ENCODE peak calls at places on chromosome 3, in six cellular contexts. D, Z, M, X, A and T are unnamed samples.

GRCh38 chr3:143951351-143951971 is 20.2 kb upstream of the DIPK2A start:
- DNase-seq in D (no peak), Z (no peak), M (peak; percentile 26), X (no peak), A (peak; percentile 34), T (no peak)

GRCh38 chr3:181725830-181726229 is 14.1 kb downstream of the SOX2 start:
- DNase-seq in D (no peak), Z (no peak), M (no peak), X (no peak), A (no peak), T (no peak)

GRCh38 chr3:47984089-47984759 is 32.0 kb downstream of the MAP4 start:
- DNase-seq in D (no peak), Z (no peak), M (peak; percentile 42), X (no peak), A (no peak), T (no peak)

GRCh38 chr3:81245043-81245442 is 516.4 kb downstream of the GBE1 start:
- DNase-seq in D (no peak), Z (no peak), M (no peak), X (no peak), A (no peak), T (no peak)

GRCh38 chr3:34547297-34547920 is 749.0 kb downstream of the PDCD6IP start:
- DNase-seq in D (no peak), Z (no peak), M (no peak), X (no peak), A (no peak), T (no peak)

GRCh38 chr3:150269526-150269925 is 138.6 kb upstream of the TSC22D2 start:
- DNase-seq in D (no peak), Z (no peak), M (no peak), X (no peak), A (no peak), T (no peak)

GRCh38 chr3:162376761-162377160 is 880.2 kb downstream of the OTOL1 start:
- DNase-seq in D (no peak), Z (no peak), M (no peak), X (no peak), A (no peak), T (no peak)

GRCh38 chr3:64266065-64266874 is 41.0 kb upstream of the PRICKLE2 start:
- DNase-seq in D (no peak), Z (no peak), M (no peak), X (no peak), A (peak; percentile 3), T (no peak)

GRCh38 chr3:123584284-123584987 is 417 bp downstream of the HACD2 start:
- DNase-seq in D (peak; percentile 53), Z (no peak), M (no peak), X (peak; percentile 58), A (no peak), T (no peak)

GRCh38 chr3:76651784-76652183 is 388.1 kb upstream of the ROBO2 start:
- DNase-seq in D (no peak), Z (no peak), M (no peak), X (no peak), A (no peak), T (no peak)

GRCh38 chr3:142105991-142106390 is 43.4 kb downstream of the TFDP2 start:
- DNase-seq in D (no peak), Z (no peak), M (no peak), X (no peak), A (no peak), T (no peak)

GRCh38 chr3:12300137-12300536 is 11.3 kb downstream of the PPARG start:
- DNase-seq in D (no peak), Z (no peak), M (peak; percentile 70), X (no peak), A (no peak), T (no peak)

GRCh38 chr3:184234224-184234623 is 4.8 kb downstream of the VWA5B2 start:
- DNase-seq in D (peak; percentile 84), Z (no peak), M (peak; percentile 85), X (peak; percentile 71), A (peak; percentile 25), T (no peak)

GRCh38 chr3:115855911-115856310 is 232.6 kb downstream of the GAP43 start:
- DNase-seq in D (no peak), Z (no peak), M (no peak), X (no peak), A (no peak), T (no peak)

GRCh38 chr3:194661946-194662345 is 10.0 kb downstream of the LSG1 start:
- DNase-seq in D (no peak), Z (no peak), M (no peak), X (no peak), A (no peak), T (no peak)

GRCh38 chr3:194773216-194773615 is 87.5 kb downstream of the FAM43A start:
- DNase-seq in D (no peak), Z (no peak), M (no peak), X (no peak), A (no peak), T (no peak)

GRCh38 chr3:127652246-127652995 is 20.3 kb upstream of the ABTB1 start:
- DNase-seq in D (peak; percentile 58), Z (no peak), M (peak; percentile 41), X (no peak), A (peak; percentile 37), T (peak; percentile 61)

GRCh38 chr3:158683216-158683975 is 10.9 kb upstream of the LXN start:
- DNase-seq in D (no peak), Z (no peak), M (no peak), X (no peak), A (no peak), T (no peak)

GRCh38 chr3:177977381-177978158 is 558.7 kb upstream of the KCNMB2 start:
- DNase-seq in D (no peak), Z (no peak), M (peak; percentile 18), X (no peak), A (no peak), T (no peak)

GRCh38 chr3:47299396-47300318 is 16.9 kb downstream of the KLHL18 start:
- DNase-seq in D (no peak), Z (no peak), M (no peak), X (no peak), A (peak; percentile 20), T (no peak)

GRCh38 chr3:101829066-101829830 is 20.1 kb upstream of the NFKBIZ start:
- DNase-seq in D (peak; percentile 67), Z (no peak), M (no peak), X (no peak), A (no peak), T (no peak)

GRCh38 chr3:152621006-152621868 is 213.7 kb upstream of the P2RY1 start:
- DNase-seq in D (no peak), Z (no peak), M (no peak), X (no peak), A (no peak), T (no peak)

GRCh38 chr3:38038447-38038911 is 529 bp upstream of the DLEC1 start:
- DNase-seq in D (no peak), Z (no peak), M (no peak), X (no peak), A (no peak), T (no peak)

GRCh38 chr3:99949956-99950670 is 132.5 kb downstream of the CMSS1 start:
- DNase-seq in D (no peak), Z (no peak), M (no peak), X (no peak), A (no peak), T (no peak)

GRCh38 chr3:41223691-41224090 is 24.4 kb downstream of the CTNNB1 start:
- DNase-seq in D (no peak), Z (no peak), M (no peak), X (no peak), A (no peak), T (no peak)

GRCh38 chr3:66620185-66620803 is 119.5 kb upstream of the LRIG1 start:
- DNase-seq in D (no peak), Z (no peak), M (no peak), X (no peak), A (no peak), T (no peak)

GRCh38 chr3:188524057-188524456 is 370.1 kb downstream of the LPP start:
- DNase-seq in D (no peak), Z (no peak), M (no peak), X (no peak), A (no peak), T (no peak)

DNA sequence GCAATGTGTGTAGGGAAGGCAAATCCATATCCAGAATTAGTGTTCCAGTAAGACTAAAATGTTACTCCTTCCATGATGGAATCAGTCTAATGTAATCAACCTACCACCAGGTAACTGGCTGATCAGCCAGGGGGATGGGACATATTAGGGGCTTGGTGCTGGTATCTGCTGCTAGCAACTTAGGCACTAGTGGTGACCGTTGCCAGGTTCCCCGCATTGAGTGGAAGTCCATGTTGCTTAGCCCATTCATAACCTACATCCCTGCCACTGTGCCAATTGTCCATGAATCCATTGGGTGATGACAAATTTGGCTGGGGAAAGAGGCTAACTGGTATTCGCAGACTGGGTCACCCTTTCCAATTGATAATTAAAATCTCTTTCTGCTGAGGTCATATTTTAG is 212.2 kb upstream of the ROBO1 start:
- DNase-seq in D (no peak), Z (no peak), M (no peak), X (no peak), A (no peak), T (no peak)
- TF ChIP-seq POLR2AphosphoS5 in D (no peak), Z (no peak), M (no peak), X (no peak), A (no peak), T (no peak)

DNA sequence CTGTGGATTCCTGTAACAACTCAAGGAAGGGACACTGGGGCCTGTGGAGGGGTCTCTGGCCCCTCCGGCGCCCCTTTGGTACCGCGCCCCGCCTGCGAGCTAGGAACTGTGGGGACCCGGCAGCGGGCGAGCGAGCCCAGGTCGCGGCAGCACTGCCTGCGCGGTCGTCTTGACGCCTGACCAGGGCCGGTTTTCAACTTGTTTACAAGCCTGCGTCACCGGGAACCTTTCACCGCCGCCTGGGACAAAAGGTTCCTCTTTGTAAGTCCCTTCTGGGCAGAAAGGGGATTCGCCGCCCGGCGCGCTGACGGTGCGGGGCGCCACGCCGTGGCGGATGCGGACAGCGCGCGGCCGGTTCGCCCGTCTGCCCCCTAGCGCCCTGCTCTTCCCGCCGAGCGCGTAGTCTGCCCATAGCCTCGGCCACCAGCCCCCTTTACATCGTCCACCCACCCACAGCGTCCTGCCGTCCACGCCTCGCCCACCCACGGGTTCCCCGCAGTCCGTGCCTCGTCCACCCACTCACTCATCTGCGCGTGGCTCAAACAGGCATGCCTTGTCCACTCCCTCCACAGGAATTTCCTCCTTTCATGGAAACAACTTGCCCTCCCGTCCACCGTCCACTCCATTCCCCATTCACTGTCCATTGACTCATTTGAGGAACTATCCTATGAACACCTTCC is 5.5 kb upstream of the CFAP100 start:
- DNase-seq in D (peak; percentile 98), Z (no peak), M (peak; percentile 72), X (peak; percentile 87), A (peak; percentile 93), T (peak; percentile 73)
- TF ChIP-seq POLR2AphosphoS5 in D (peak; percentile 81), Z (no peak), M (no peak), X (no peak), A (no peak), T (no peak)

DNA sequence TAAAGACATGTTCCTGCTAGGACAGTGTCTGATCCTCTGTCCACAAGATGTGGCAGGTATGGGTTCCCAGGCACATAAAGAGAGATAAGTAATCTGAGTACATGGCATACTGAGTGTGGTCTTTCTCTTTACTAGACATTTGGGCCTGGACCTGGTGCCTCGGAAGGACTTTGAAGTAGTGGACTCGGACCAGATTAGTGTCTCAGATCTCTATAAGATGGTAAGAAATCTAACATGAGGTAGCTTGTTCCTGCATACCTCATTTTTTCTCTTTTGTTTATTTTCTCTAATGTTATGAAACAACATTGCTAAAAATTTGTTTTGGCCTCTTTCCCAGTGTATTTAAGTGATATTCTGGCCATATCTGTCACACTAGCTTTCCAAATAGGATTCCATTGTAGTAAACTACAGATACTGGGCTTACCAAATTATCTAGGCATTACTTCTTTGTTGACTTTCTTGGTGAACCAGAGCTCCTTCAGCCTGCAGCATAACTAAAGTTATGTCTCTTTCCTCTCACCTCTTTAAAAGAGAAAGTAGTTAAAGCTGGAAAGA is 309.8 kb upstream of the MANF start:
- DNase-seq in D (no peak), Z (no peak), M (no peak), X (no peak), A (no peak), T (no peak)
- TF ChIP-seq POLR2AphosphoS5 in D (no peak), Z (no peak), M (no peak), X (no peak), A (no peak), T (no peak)

GRCh38 chr3:50467932-50468331 is 35.5 kb downstream of the CACNA2D2 start:
- DNase-seq in D (no peak), Z (no peak), M (no peak), X (no peak), A (no peak), T (no peak)
- TF ChIP-seq POLR2AphosphoS5 in D (no peak), Z (no peak), M (no peak), X (no peak), A (no peak), T (no peak)